ENCODE peak calls at places on chromosomes 7 and 10, in seven cellular contexts. K is BJ, G is ovary, O is fibroblast of pulmonary artery, I is heart left ventricle, X is GM06990, V is body of pancreas. Z is an unnamed sample.

GRCh38 chr10:91349381-91349780 is 60.8 kb upstream of the HECTD2 start:
- DNase-seq in K (peak), G (no peak), O (peak), I (no peak), X (no peak), V (peak), Z (peak)

GRCh38 chr10:47261121-47261520 is 38.9 kb upstream of the GDF10 start:
- DNase-seq in K (no peak), G (no peak), O (no peak), I (no peak), X (peak), V (no peak), Z (no peak)

GRCh38 chr10:59905066-59905734 is 1.2 kb downstream of the CCDC6 start:
- DNase-seq in K (no peak), G (peak), O (peak), I (peak), X (peak), V (peak), Z (no peak)

GRCh38 chr7:114084381-114085312 is 165.8 kb upstream of the PPP1R3A start:
- DNase-seq in K (no peak), G (peak), O (peak), I (no peak), X (peak), V (peak), Z (peak)

GRCh38 chr10:52679117-52679516 is 93.5 kb downstream of the MBL2 start:
- DNase-seq in K (no peak), G (no peak), O (no peak), I (no peak), X (no peak), V (no peak), Z (no peak)

GRCh38 chr7:105352018-105352612 is 36.6 kb downstream of the SRPK2 start:
- DNase-seq in K (peak), G (peak), O (peak), I (peak), X (peak), V (peak), Z (peak)

GRCh38 chr10:77866598-77866997 is 60.0 kb downstream of the DLG5 start:
- DNase-seq in K (no peak), G (no peak), O (no peak), I (no peak), X (no peak), V (no peak), Z (no peak)

GRCh38 chr7:45032421-45032820 is 32.4 kb downstream of the CCM2 start:
- DNase-seq in K (no peak), G (no peak), O (no peak), I (no peak), X (no peak), V (no peak), Z (no peak)

GRCh38 chr7:146321301-146321700 is 204.7 kb downstream of the CNTNAP2 start:
- DNase-seq in K (no peak), G (no peak), O (no peak), I (no peak), X (no peak), V (no peak), Z (no peak)

GRCh38 chr10:21173964-21174669 is 277.0 kb upstream of the NEBL start:
- DNase-seq in K (no peak), G (peak), O (peak), I (peak), X (peak), V (peak), Z (no peak)

GRCh38 chr7:5230272-5231067 is 40.4 kb downstream of the WIPI2 start:
- DNase-seq in K (no peak), G (peak), O (no peak), I (no peak), X (peak), V (no peak), Z (no peak)

GRCh38 chr10:113320980-113321379 is 231.9 kb upstream of the HABP2 start:
- DNase-seq in K (no peak), G (no peak), O (no peak), I (no peak), X (no peak), V (no peak), Z (no peak)

GRCh38 chr10:27225642-27226257 is 14.8 kb downstream of the ACBD5 start:
- DNase-seq in K (no peak), G (no peak), O (no peak), I (no peak), X (no peak), V (no peak), Z (no peak)

GRCh38 chr7:76364198-76364584 is 5.4 kb upstream of the YWHAG start:
- DNase-seq in K (no peak), G (peak), O (peak), I (no peak), X (no peak), V (no peak), Z (peak)

GRCh38 chr10:123135415-123136141 is at the start of gene HMX3:
- DNase-seq in K (no peak), G (no peak), O (peak), I (no peak), X (peak), V (no peak), Z (peak)

GRCh38 chr7:74141705-74142104 is 32.5 kb upstream of the EIF4H start:
- DNase-seq in K (no peak), G (no peak), O (no peak), I (no peak), X (peak), V (no peak), Z (no peak)

GRCh38 chr7:44884553-44885393 is 557 bp downstream of the PURB start:
- DNase-seq in K (no peak), G (peak), O (peak), I (peak), X (peak), V (peak), Z (peak)

GRCh38 chr7:6375346-6376101 is 72.2 kb downstream of the DAGLB start:
- DNase-seq in K (no peak), G (no peak), O (peak), I (no peak), X (no peak), V (no peak), Z (peak)

DNA sequence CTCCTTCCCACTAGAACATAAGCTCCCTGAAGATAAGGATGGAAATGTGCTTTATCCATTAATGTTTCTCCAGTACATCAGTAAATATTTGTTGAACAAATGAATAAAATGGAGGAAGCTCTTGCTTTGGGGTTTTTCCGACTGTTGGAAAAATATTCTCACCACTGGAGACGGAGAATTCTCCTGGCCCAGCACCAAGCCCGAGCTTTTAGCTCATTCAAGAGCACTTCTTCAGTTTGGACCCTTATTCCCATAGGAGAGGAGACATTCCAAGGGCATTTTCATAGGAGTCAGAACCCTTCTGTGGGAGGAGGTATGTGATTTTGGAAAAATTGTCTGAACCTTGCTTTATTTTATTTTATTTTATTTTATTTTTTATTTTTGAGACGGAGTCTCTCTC is 21.0 kb downstream of the SUFU start:
- DNase-seq in K (no peak), G (no peak), O (no peak), I (no peak), X (no peak), V (no peak), Z (no peak)
- H3K4me3 ChIP-seq in K (no peak), G (no peak), O (no peak), I (no peak), X (no peak), V (no peak), Z (no peak)

GRCh38 chr10:61897671-61898434 is 3.6 kb upstream of the ARID5B start:
- DNase-seq in K (no peak), G (peak), O (peak), I (no peak), X (no peak), V (peak), Z (peak)
- TF ChIP-seq CTCF in K (peak), G (peak), O (peak), I (peak), X (peak), V (peak), Z (peak)

GRCh38 chr10:114732931-114733330 is 74.9 kb upstream of the ABLIM1 start:
- DNase-seq in K (no peak), G (no peak), O (no peak), I (no peak), X (no peak), V (no peak), Z (no peak)

GRCh38 chr10:114730291-114730690 is 72.2 kb upstream of the ABLIM1 start:
- DNase-seq in K (no peak), G (no peak), O (no peak), I (no peak), X (no peak), V (no peak), Z (no peak)

GRCh38 chr10:114735946-114736345 is 77.9 kb upstream of the ABLIM1 start:
- DNase-seq in K (no peak), G (no peak), O (no peak), I (no peak), X (no peak), V (no peak), Z (no peak)
- H3K4me3 ChIP-seq in K (no peak), G (no peak), O (no peak), I (no peak), X (no peak), V (no peak), Z (no peak)

DNA sequence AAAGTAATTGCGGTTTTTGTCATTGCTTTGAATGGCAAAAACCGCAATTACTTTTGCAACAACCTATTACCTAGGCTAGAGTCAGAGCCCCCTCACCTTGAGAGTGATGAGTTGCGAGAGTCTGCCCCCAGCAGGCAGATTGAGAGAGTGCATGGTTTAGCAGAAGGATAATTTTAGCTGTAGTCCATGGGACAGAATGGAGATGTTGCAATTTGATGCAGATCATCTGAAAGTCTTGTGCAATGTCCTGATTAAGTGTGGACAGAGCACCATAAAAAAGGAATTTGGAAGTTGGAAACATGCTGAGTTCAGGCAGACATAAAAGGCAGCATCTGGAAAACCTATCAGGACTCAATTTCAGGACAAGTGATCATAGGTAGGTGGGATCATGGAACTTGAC is 48.7 kb downstream of the GPR141 start:
- DNase-seq in K (no peak), G (no peak), O (peak), I (peak), X (peak), V (no peak), Z (peak)
- TF ChIP-seq CTCF in K (no peak), G (no peak), O (no peak), I (peak), X (peak), V (peak), Z (peak)

GRCh38 chr10:104582604-104582951 is 58.5 kb upstream of the SORCS3 start:
- DNase-seq in K (no peak), G (no peak), O (no peak), I (no peak), X (no peak), V (no peak), Z (no peak)

GRCh38 chr10:104581884-104582603 is 59.0 kb upstream of the SORCS3 start:
- DNase-seq in K (peak), G (no peak), O (peak), I (no peak), X (no peak), V (no peak), Z (peak)

GRCh38 chr10:104584541-104584940 is 56.5 kb upstream of the SORCS3 start:
- DNase-seq in K (no peak), G (no peak), O (no peak), I (no peak), X (no peak), V (no peak), Z (no peak)

GRCh38 chr10:104580774-104581675 is 60.1 kb upstream of the SORCS3 start:
- DNase-seq in K (no peak), G (peak), O (peak), I (peak), X (no peak), V (peak), Z (peak)

DNA sequence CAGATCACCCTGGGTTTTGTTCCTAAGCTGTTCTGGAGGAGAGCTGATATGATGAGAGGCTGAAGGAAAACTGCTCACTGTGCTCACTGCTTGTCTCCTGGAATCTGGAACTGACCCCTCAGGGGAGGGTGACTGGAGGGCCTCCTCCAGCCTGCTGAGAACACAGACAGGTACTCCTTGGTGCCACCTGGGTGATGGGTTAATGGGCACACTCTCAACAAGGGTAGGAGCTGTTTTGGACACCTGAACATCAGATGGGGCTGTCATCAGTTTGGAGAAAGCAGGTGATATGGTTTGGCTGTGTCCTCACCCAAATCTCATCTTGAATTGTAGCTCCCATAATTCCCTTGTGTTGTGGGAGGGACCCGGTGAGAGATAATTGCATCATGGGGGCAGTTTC is 58.1 kb upstream of the SORCS3 start:
- DNase-seq in K (no peak), G (no peak), O (no peak), I (no peak), X (no peak), V (no peak), Z (no peak)
- H3K4me3 ChIP-seq in K (no peak), G (no peak), O (no peak), I (no peak), X (no peak), V (no peak), Z (no peak)

DNA sequence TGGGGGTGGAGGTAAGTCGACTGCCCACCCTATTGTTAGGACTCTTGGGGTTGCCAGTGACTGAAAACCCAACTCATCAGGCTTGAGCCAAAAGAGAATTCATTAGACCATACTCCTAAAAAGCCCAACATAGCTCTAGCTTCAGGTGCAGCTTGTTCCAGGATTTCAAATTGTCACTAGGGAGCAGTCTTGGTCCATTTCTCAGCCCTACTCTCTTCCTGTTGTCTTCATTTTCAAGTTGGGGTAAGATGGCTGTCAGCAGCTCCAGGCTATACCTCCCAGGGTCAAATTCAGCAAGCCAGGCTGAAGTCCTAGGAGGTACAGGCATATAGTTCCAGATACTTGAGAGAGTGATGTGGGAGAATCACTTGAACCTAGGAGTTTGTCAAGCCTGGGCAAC is 14.9 kb upstream of the COL13A1 start:
- DNase-seq in K (no peak), G (no peak), O (peak), I (no peak), X (no peak), V (no peak), Z (peak)
- TF ChIP-seq CTCF in K (peak), G (no peak), O (peak), I (no peak), X (peak), V (no peak), Z (peak)

DNA sequence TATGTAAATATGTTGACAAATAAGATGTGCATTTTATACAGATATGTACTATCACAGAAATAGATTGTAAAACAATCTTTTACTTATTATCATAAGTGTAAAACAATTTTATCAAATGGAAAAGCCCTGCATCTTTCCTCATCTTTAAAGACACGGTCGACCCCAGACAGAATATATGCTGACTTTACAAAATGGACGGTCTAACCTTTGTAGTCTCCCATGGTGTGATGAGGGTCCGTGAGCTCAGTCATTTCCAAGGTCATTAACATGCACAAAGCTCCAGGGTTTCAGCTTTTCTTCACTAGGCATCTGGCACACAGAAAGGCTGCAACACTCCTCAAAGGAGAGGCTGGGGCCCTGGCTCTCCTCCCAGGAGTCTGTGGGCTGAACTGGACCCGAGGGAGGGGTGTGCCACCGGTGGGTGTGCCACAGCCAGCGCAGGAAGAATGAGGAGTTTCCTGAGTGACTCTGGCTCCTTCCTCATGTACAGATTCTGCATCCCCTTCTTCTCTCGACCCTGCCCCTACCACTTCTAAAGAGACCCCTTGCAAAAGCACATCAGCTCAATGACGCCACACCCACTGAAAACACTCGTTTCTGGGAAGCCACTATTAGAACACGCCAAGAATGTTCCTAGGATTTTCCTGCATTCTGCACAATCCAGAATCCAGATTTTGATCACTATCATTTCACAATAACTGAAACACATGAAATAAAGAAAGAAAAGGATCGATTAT is 26.2 kb upstream of the ABLIM1 start:
- DNase-seq in K (peak), G (peak), O (peak), I (peak), X (no peak), V (peak), Z (peak)
- H3K4me3 ChIP-seq in K (peak), G (no peak), O (no peak), I (peak), X (no peak), V (no peak), Z (peak)